ENCODE peak calls at places on chromosomes 4 and X, in eight cellular contexts. Z is skeletal muscle cell, V is EL, W is naive B cell, E is foreskin fibroblast, J is T-helper 2 cell, U is lower lobe of right lung, R is PC-3. Q is an unnamed sample.

GRCh38 chr4:83124079-83124780 is 9.7 kb upstream of the PLAC8 start:
- DNase-seq in J (no peak), Z (no peak), V (peak; percentile 23), E (peak; percentile 18), W (peak; percentile 59), R (no peak), U (no peak), Q (no peak)

GRCh38 chr4:73021634-73022033 is 47.9 kb downstream of the COX18 start:
- DNase-seq in R (peak; percentile 80), Z (peak; percentile 15), V (peak; percentile 58), J (no peak), U (no peak), W (no peak), E (peak; percentile 32), Q (no peak)

GRCh38 chrX:63718010-63718694 is 66.9 kb downstream of the ARHGEF9 start:
- DNase-seq in J (no peak), R (no peak), Z (no peak), U (no peak), V (no peak), W (no peak), E (no peak), Q (no peak)

GRCh38 chrX:16002185-16002584 is 121.2 kb upstream of the GRPR start:
- DNase-seq in Z (no peak), V (peak; percentile 34), R (peak; percentile 48), E (no peak), J (no peak), W (no peak), U (no peak), Q (no peak)

GRCh38 chr4:169179609-169180526 is 90.9 kb downstream of the SH3RF1 start:
- DNase-seq in V (no peak), R (no peak), W (no peak), Z (no peak), U (no peak), E (no peak), J (no peak), Q (no peak)

GRCh38 chrX:65926095-65927019 is 113.5 kb downstream of the VSIG4 start:
- DNase-seq in Z (no peak), J (peak; percentile 61), V (no peak), U (no peak), E (no peak), R (no peak), W (peak; percentile 14), Q (peak; percentile 54)

GRCh38 chrX:103063191-103063845 is 653 bp downstream of the BEX1 start:
- DNase-seq in V (peak; percentile 46), U (no peak), W (no peak), J (no peak), E (peak; percentile 18), Z (no peak), R (peak; percentile 43), Q (no peak)

GRCh38 chrX:105315301-105315700 is 94.8 kb upstream of the TEX13A start:
- DNase-seq in V (no peak), Z (peak; percentile 27), E (no peak), W (no peak), U (no peak), J (no peak), R (peak; percentile 82), Q (no peak)

GRCh38 chr4:1200425-1201035 is 28.1 kb upstream of the SPON2 start:
- DNase-seq in E (peak; percentile 91), V (peak; percentile 92), R (no peak), J (peak; percentile 28), Z (peak; percentile 66), U (peak; percentile 58), W (no peak), Q (no peak)

GRCh38 chrX:138986235-138986634 is 274.7 kb upstream of the FGF13 start:
- DNase-seq in J (no peak), E (no peak), V (no peak), R (no peak), W (no peak), U (no peak), Z (no peak), Q (no peak)

GRCh38 chr4:8682296-8682695 is 89.7 kb downstream of the CPZ start:
- DNase-seq in E (no peak), V (no peak), J (no peak), Z (no peak), W (no peak), U (no peak), R (no peak), Q (no peak)

GRCh38 chr4:8556341-8557150 is 23.6 kb upstream of the GPR78 start:
- DNase-seq in W (no peak), U (no peak), V (peak; percentile 68), R (no peak), J (no peak), E (no peak), Z (no peak), Q (no peak)

GRCh38 chr4:105996845-105997244 is 101.6 kb downstream of the NPNT start:
- DNase-seq in U (no peak), R (no peak), J (no peak), E (no peak), Z (no peak), W (no peak), V (no peak), Q (peak; percentile 64)

GRCh38 chrX:155070663-155070974 is 317 bp downstream of the CMC4 start:
- DNase-seq in V (no peak), W (no peak), U (no peak), J (no peak), R (no peak), E (no peak), Z (no peak), Q (no peak)

GRCh38 chrX:14875624-14876023 is 2.4 kb downstream of the MOSPD2 start:
- DNase-seq in E (no peak), V (no peak), J (no peak), U (no peak), R (no peak), W (no peak), Z (no peak), Q (no peak)

GRCh38 chr4:186158021-186158859 is 33.1 kb upstream of the CYP4V2 start:
- DNase-seq in W (no peak), V (no peak), J (no peak), E (no peak), Z (no peak), U (no peak), R (no peak), Q (no peak)

GRCh38 chr4:186037182-186037581 is 31.8 kb upstream of the TLR3 start:
- DNase-seq in U (no peak), Z (no peak), W (no peak), J (no peak), E (no peak), R (no peak), V (no peak), Q (no peak)

GRCh38 chr4:40046311-40046980 is 10.2 kb upstream of the N4BP2 start:
- DNase-seq in Z (peak; percentile 37), J (no peak), E (no peak), U (peak; percentile 60), W (no peak), R (peak; percentile 53), V (peak; percentile 34), Q (no peak)

GRCh38 chr4:109046549-109047171 is 255.8 kb downstream of the COL25A1 start:
- DNase-seq in U (no peak), E (peak; percentile 26), R (no peak), W (no peak), V (peak; percentile 41), Z (peak; percentile 79), J (no peak), Q (no peak)

GRCh38 chrX:136810493-136810892 is 29.8 kb upstream of the ARHGEF6 start:
- DNase-seq in U (no peak), J (no peak), E (no peak), W (no peak), V (no peak), Z (no peak), R (no peak), Q (no peak)

GRCh38 chr4:47664051-47664826 is 173.6 kb downstream of the CORIN start:
- DNase-seq in Z (no peak), R (no peak), J (no peak), V (no peak), U (no peak), E (no peak), W (no peak), Q (no peak)

GRCh38 chr4:11130195-11130975 is 298.3 kb downstream of the HS3ST1 start:
- DNase-seq in R (peak; percentile 51), J (no peak), U (no peak), W (no peak), Z (peak; percentile 17), E (peak; percentile 4), V (no peak), Q (peak; percentile 39)

GRCh38 chr4:159002950-159003349 is 99.9 kb upstream of the RAPGEF2 start:
- DNase-seq in R (no peak), U (no peak), Z (peak; percentile 69), W (no peak), E (peak; percentile 73), J (no peak), V (peak; percentile 53), Q (no peak)

GRCh38 chr4:169619518-169619957 is 840 bp upstream of the CLCN3 start:
- DNase-seq in W (peak; percentile 75), J (no peak), R (peak; percentile 72), E (peak; percentile 43), U (no peak), Z (no peak), V (peak; percentile 43), Q (no peak)

GRCh38 chr4:154308207-154308606 is 183.4 kb downstream of the DCHS2 start:
- DNase-seq in R (no peak), J (no peak), Z (no peak), E (no peak), V (no peak), W (no peak), U (no peak), Q (no peak)

GRCh38 chr4:94595880-94596483 is 144.2 kb downstream of the PDLIM5 start:
- DNase-seq in J (peak; percentile 10), U (no peak), R (peak; percentile 60), W (peak; percentile 16), E (peak; percentile 22), Z (peak; percentile 16), V (peak; percentile 52), Q (peak; percentile 8)

GRCh38 chrX:152450076-152450475 is 1.0 kb downstream of the GABRA3 start:
- DNase-seq in U (no peak), J (no peak), E (no peak), R (no peak), W (no peak), V (no peak), Z (no peak), Q (no peak)

GRCh38 chr4:184422378-184422777 is 52.0 kb downstream of the IRF2 start:
- DNase-seq in E (no peak), U (no peak), W (no peak), R (no peak), Z (no peak), V (no peak), J (no peak), Q (no peak)

GRCh38 chr4:76752911-76753494 is 144.9 kb downstream of the SOWAHB start:
- DNase-seq in J (no peak), U (no peak), W (no peak), Z (peak; percentile 99), V (peak; percentile 97), E (peak; percentile 99), R (peak; percentile 84), Q (no peak)

GRCh38 chr4:1515156-1515555 is 108.9 kb upstream of the NKX1-1 start:
- DNase-seq in J (no peak), R (no peak), U (no peak), E (no peak), V (no peak), W (no peak), Z (no peak), Q (no peak)

GRCh38 chr4:4334798-4335520 is 44.9 kb downstream of the ZBTB49 start:
- DNase-seq in V (peak; percentile 47), J (peak; percentile 58), R (peak; percentile 71), U (peak; percentile 77), Z (no peak), W (peak; percentile 53), E (peak; percentile 25), Q (no peak)

GRCh38 chrX:116277391-116277790 is 106.8 kb downstream of the AGTR2 start:
- DNase-seq in Z (no peak), U (no peak), R (no peak), J (no peak), W (no peak), V (no peak), E (no peak), Q (no peak)

GRCh38 chrX:108224727-108225455 is 133.3 kb downstream of the ATG4A start:
- DNase-seq in U (no peak), E (no peak), R (peak; percentile 65), V (peak; percentile 33), W (no peak), J (no peak), Z (no peak), Q (no peak)

Q was measured in CMK.